ENCODE peak calls at places on chromosome 3, in four cellular contexts. L is BJ, U is kidney epithelial cell, E is AG09309. X is an unnamed sample.

GRCh38 chr3:50850639-50851511 is 176.1 kb downstream of the DOCK3 start:
- DNase-seq in L (no peak), U (no peak), E (no peak), X (no peak)

GRCh38 chr3:51389423-51390183 is 1.5 kb upstream of the RBM15B start:
- DNase-seq in L (no peak), U (no peak), E (no peak), X (no peak)

GRCh38 chr3:50246517-50246954 is 10.5 kb downstream of the GNAI2 start:
- DNase-seq in L (peak), U (peak), E (peak), X (peak)

GRCh38 chr3:53845103-53845880 is 927 bp downstream of the CHDH start:
- DNase-seq in L (no peak), U (no peak), E (no peak), X (no peak)

GRCh38 chr3:169402667-169403360 is 260.7 kb downstream of the MECOM start:
- DNase-seq in L (no peak), U (no peak), E (no peak), X (no peak)

GRCh38 chr3:194688946-194689345 is 3.3 kb downstream of the FAM43A start:
- DNase-seq in L (no peak), U (no peak), E (no peak), X (no peak)

GRCh38 chr3:194671511-194671899 is 486 bp downstream of the LSG1 start:
- DNase-seq in L (no peak), U (no peak), E (no peak), X (no peak)

GRCh38 chr3:16366-16765 is 180.2 kb upstream of the CHL1 start:
- DNase-seq in L (no peak), U (no peak), E (no peak), X (no peak)

GRCh38 chr3:63863150-63864007 is at the start of the genes ATXN7 and THOC7:
- DNase-seq in L (no peak), U (no peak), E (no peak), X (no peak)

GRCh38 chr3:119177321-119177720 is 3.9 kb downstream of the UPK1B start:
- DNase-seq in L (no peak), U (no peak), E (no peak), X (no peak)

GRCh38 chr3:194740859-194741486 is 55.3 kb downstream of the FAM43A start:
- DNase-seq in L (peak), U (peak), E (no peak), X (no peak)

GRCh38 chr3:58529516-58530353 is 7.3 kb downstream of the ACOX2 start:
- DNase-seq in L (no peak), U (no peak), E (no peak), X (no peak)

GRCh38 chr3:138943724-138944131 is 3.2 kb downstream of the FOXL2 start:
- DNase-seq in L (no peak), U (no peak), E (no peak), X (no peak)

GRCh38 chr3:98460220-98460619 is 2.8 kb upstream of the OR5K1 start:
- DNase-seq in L (no peak), U (no peak), E (no peak), X (no peak)

GRCh38 chr3:21621396-21621695 is 129.7 kb downstream of the ZNF385D start:
- DNase-seq in L (no peak), U (peak), E (peak), X (peak)

GRCh38 chr3:45055411-45056143 is 29.5 kb downstream of the CLEC3B start:
- DNase-seq in L (peak), U (no peak), E (no peak), X (peak)

GRCh38 chr3:186909078-186909853 is 21.1 kb upstream of the ST6GAL1 start:
- DNase-seq in L (no peak), U (no peak), E (no peak), X (no peak)

GRCh38 chr3:53570709-53571108 is 76.3 kb downstream of the CACNA1D start:
- DNase-seq in L (no peak), U (peak), E (no peak), X (peak)

GRCh38 chr3:168336276-168336675 is 240.6 kb upstream of the GOLIM4 start:
- DNase-seq in L (no peak), U (no peak), E (no peak), X (no peak)

GRCh38 chr3:174439621-174440349 is 419.3 kb upstream of the NAALADL2 start:
- DNase-seq in L (peak), U (peak), E (peak), X (peak)

GRCh38 chr3:174440350-174440716 is 418.8 kb upstream of the NAALADL2 start:
- DNase-seq in L (no peak), U (no peak), E (peak), X (peak)

GRCh38 chr3:174440741-174441587 is 418.2 kb upstream of the NAALADL2 start:
- DNase-seq in L (peak), U (peak), E (peak), X (peak)

GRCh38 chr3:174436367-174436766 is 422.8 kb upstream of the NAALADL2 start:
- DNase-seq in L (no peak), U (no peak), E (no peak), X (no peak)

GRCh38 chr3:174438501-174439156 is 420.5 kb upstream of the NAALADL2 start:
- DNase-seq in L (no peak), U (no peak), E (no peak), X (no peak)
- H3K4me3 ChIP-seq in L (peak), U (no peak), E (peak), X (peak)

GRCh38 chr3:128427175-128427857 is 39.4 kb downstream of the DNAJB8 start:
- DNase-seq in L (no peak), U (no peak), E (no peak), X (no peak)

GRCh38 chr3:128425846-128426127 is 40.9 kb downstream of the DNAJB8 start:
- DNase-seq in L (no peak), U (no peak), E (no peak), X (no peak)

GRCh38 chr3:128424508-128425069 is 42.1 kb downstream of the DNAJB8 start:
- DNase-seq in L (peak), U (no peak), E (no peak), X (peak)

GRCh38 chr3:128425142-128425845 is 41.4 kb downstream of the DNAJB8 start:
- DNase-seq in L (no peak), U (no peak), E (no peak), X (no peak)

GRCh38 chr3:128426128-128426921 is 40.4 kb downstream of the DNAJB8 start:
- DNase-seq in L (no peak), U (no peak), E (no peak), X (no peak)
- H3K4me3 ChIP-seq in L (peak), U (peak), E (peak), X (no peak)

GRCh38 chr3:126181398-126181725 is 976 bp upstream of the ALDH1L1 start:
- DNase-seq in L (no peak), U (no peak), E (no peak), X (no peak)
- H3K4me3 ChIP-seq in L (no peak), U (no peak), E (no peak), X (peak)

DNA sequence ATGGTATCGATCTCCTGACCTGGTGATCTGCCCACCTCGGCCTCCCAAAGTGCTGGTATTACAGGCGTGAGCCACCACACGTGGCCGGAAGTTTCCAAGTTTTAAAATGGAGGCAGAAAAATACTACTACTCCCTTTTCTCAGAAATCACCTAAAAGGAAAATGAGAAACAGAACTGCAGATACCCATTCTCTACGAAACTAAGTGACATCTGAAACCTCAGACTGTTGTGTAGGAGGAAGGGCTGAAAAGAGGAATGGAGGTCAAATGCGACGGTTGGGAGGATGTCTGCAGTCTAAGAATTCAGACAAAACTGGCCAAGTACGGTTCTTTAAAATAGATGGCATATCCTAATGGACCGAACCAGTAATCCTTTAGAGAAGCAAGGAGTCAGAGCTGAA is 24.1 kb downstream of the WDR48 start:
- DNase-seq in L (no peak), U (no peak), E (no peak), X (no peak)
- H3K4me3 ChIP-seq in L (no peak), U (no peak), E (no peak), X (no peak)

DNA sequence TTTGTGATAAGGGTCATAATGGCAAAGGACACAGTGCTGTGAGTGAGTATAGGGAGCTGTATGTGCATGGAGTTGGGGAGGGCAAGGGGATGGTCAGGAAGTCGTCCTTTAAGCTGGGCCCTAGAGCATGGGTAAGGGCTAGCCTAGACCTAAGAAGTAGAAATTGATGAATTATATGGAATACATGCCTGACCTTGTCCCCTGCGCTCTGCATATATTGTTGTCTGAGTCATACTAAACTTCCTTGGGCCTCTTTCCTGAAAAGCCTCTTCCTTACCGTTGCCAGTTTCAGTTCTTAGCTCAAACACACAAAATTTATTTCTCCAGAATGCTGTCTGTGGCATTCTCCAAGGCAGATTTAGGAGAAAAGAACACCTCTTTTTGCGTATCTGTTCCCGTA is 4.6 kb downstream of the SNRK start:
- DNase-seq in L (no peak), U (no peak), E (no peak), X (no peak)
- H3K4me3 ChIP-seq in L (no peak), U (no peak), E (no peak), X (no peak)

DNA sequence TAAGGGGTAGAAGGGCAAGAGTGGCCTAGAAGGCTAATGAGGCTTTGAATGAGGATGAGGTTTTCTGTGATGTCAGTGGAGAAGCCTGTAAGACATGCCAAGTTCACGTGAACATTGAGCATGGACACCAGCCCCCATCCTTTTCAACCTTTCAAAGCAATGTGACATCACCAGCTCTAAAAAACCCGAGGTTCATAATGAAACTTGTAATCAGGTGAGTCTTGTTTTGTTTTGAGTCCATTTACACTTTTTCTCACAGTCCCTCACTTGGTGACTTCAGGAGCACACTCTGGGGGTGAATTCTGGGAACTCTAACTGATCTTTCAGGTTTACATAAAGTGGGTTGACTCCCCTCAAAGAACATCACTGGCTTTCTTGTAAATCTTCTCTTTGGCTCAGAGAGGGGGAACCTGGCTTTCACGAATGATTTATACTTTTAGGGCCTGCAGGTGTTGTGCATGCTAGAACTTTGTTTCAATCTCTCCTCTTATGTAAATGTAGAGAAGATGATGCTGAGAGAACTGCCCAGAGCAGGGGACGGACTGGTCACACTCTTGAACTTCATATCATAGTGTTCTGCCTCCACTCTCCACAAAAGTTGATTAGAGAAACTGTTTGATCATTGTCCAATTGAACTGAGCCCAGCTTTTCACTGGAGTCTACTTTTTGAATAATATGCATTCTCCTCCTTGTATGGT is 224.7 kb upstream of the SATB1 start:
- DNase-seq in L (no peak), U (no peak), E (no peak), X (no peak)
- H3K4me3 ChIP-seq in L (no peak), U (no peak), E (no peak), X (no peak)